ENCODE peak calls at places on chromosomes 4 and X, in seven cellular contexts. N is ovary, B is suprapubic skin, H is stomach, I is transverse colon, R is esophagus muscularis mucosa, D is K562. Y is an unnamed sample.

GRCh38 chr4:24433515-24434192 is 150.7 kb downstream of the DHX15 start:
- DNase-seq in N (no peak), B (no peak), H (no peak), I (no peak), R (no peak), D (no peak), Y (no peak)

GRCh38 chrX:13101439-13102139 is 57.2 kb upstream of the FAM9C start:
- DNase-seq in N (peak), B (peak), H (peak), I (peak), R (no peak), D (peak), Y (peak)

GRCh38 chr4:119048446-119048845 is 87.2 kb upstream of the MYOZ2 start:
- DNase-seq in N (no peak), B (no peak), H (no peak), I (no peak), R (no peak), D (no peak), Y (no peak)

GRCh38 chr4:123547167-123547817 is 150.7 kb downstream of the SPRY1 start:
- DNase-seq in N (no peak), B (peak), H (peak), I (peak), R (no peak), D (peak), Y (peak)

GRCh38 chr4:138911903-138912713 is 103.5 kb upstream of the NOCT start:
- DNase-seq in N (no peak), B (no peak), H (no peak), I (peak), R (no peak), D (no peak), Y (peak)

GRCh38 chrX:8748855-8749254 is 16.9 kb upstream of the ANOS1 start:
- DNase-seq in N (no peak), B (no peak), H (no peak), I (no peak), R (no peak), D (peak), Y (no peak)

GRCh38 chr4:2333356-2333841 is 71.5 kb upstream of the MXD4 start:
- DNase-seq in N (no peak), B (peak), H (peak), I (peak), R (peak), D (peak), Y (peak)

GRCh38 chr4:149409186-149410056 is 406.2 kb downstream of the IQCM start:
- DNase-seq in N (no peak), B (no peak), H (no peak), I (no peak), R (no peak), D (no peak), Y (no peak)

GRCh38 chrX:10769696-10770619 is 149.6 kb upstream of the MID1 start:
- DNase-seq in N (peak), B (no peak), H (no peak), I (no peak), R (no peak), D (no peak), Y (no peak)

GRCh38 chr4:108114503-108114902 is 54.2 kb downstream of the LEF1 start:
- DNase-seq in N (no peak), B (no peak), H (no peak), I (no peak), R (no peak), D (peak), Y (no peak)

GRCh38 chr4:57373971-57374370 is 263.8 kb upstream of the IGFBP7 start:
- DNase-seq in N (no peak), B (no peak), H (no peak), I (no peak), R (no peak), D (no peak), Y (no peak)

GRCh38 chrX:113400193-113400704 is 559.6 kb upstream of the AMOT start:
- DNase-seq in N (no peak), B (no peak), H (no peak), I (no peak), R (no peak), D (no peak), Y (no peak)

GRCh38 chr4:97103252-97103651 is 1040.0 kb downstream of the STPG2 start:
- DNase-seq in N (no peak), B (no peak), H (no peak), I (no peak), R (no peak), D (no peak), Y (no peak)
- TF ChIP-seq EP300 in N (no peak), B (no peak), H (no peak), I (no peak), R (no peak), D (no peak), Y (no peak)

DNA sequence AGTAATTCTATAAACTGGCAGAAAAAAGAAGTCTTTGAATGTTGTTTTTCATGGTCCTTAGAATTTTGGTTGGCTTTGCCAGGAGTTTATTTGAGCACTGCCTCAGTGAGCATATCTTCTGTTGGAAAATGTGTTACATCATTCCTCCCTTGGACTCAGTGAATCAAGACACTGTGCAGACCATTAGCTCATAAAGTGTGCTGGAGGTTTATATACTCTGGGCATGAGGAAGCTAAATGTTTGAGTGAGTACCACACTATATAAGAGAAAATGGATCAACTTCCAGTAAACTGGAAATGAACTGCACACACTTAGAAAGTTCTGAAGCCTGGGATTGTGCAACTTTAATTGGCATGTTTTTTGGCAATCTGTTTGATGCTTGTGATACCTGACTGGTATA is 75.8 kb downstream of the LIMCH1 start:
- DNase-seq in N (no peak), B (no peak), H (no peak), I (no peak), R (no peak), D (no peak), Y (no peak)
- H3K4me3 ChIP-seq in N (no peak), B (peak), H (no peak), I (peak), R (peak), D (no peak), Y (no peak)

GRCh38 chr4:56050584-56050983 is 101.8 kb downstream of the CEP135 start:
- DNase-seq in N (no peak), B (no peak), H (no peak), I (no peak), R (no peak), D (no peak), Y (no peak)

GRCh38 chr4:56049428-56050212 is 100.9 kb downstream of the CEP135 start:
- DNase-seq in N (no peak), B (no peak), H (no peak), I (peak), R (no peak), D (no peak), Y (peak)

GRCh38 chr4:56051710-56052075 is 102.9 kb downstream of the CEP135 start:
- DNase-seq in N (no peak), B (no peak), H (no peak), I (no peak), R (no peak), D (no peak), Y (no peak)

GRCh38 chr4:56051049-56051709 is 102.4 kb downstream of the CEP135 start:
- DNase-seq in N (no peak), B (no peak), H (no peak), I (no peak), R (no peak), D (no peak), Y (no peak)

GRCh38 chr4:56048621-56049427 is 100.1 kb downstream of the CEP135 start:
- DNase-seq in N (peak), B (no peak), H (peak), I (peak), R (no peak), D (peak), Y (peak)
- TF ChIP-seq POLR2A in N (no peak), B (no peak), H (no peak), I (no peak), R (no peak), D (no peak), Y (no peak)

DNA sequence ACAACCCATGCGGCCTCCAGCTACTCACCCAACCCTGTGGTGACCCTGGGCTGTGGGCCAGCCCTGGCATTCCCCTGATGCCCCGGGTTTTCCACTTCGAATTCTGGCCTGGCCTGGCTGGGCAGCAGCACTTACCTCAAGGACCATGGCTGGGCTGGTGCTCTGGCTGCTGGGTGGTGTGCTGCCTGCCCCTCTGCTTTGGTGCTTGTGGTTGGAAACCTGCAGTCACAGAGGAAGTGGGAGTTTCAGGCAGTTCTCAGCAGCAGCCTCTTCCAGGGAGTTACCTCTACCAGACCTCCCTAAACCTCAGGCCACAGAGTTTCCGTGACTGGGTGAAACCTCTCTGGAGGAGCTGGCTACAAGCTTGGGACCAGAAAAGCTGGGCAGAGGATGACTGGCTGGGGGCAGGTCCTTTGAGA is at the start of gene CXCR3:
- DNase-seq in N (no peak), B (no peak), H (no peak), I (peak), R (no peak), D (no peak), Y (peak)
- TF ChIP-seq EP300 in N (no peak), B (no peak), H (no peak), I (no peak), R (no peak), D (no peak), Y (no peak)

DNA sequence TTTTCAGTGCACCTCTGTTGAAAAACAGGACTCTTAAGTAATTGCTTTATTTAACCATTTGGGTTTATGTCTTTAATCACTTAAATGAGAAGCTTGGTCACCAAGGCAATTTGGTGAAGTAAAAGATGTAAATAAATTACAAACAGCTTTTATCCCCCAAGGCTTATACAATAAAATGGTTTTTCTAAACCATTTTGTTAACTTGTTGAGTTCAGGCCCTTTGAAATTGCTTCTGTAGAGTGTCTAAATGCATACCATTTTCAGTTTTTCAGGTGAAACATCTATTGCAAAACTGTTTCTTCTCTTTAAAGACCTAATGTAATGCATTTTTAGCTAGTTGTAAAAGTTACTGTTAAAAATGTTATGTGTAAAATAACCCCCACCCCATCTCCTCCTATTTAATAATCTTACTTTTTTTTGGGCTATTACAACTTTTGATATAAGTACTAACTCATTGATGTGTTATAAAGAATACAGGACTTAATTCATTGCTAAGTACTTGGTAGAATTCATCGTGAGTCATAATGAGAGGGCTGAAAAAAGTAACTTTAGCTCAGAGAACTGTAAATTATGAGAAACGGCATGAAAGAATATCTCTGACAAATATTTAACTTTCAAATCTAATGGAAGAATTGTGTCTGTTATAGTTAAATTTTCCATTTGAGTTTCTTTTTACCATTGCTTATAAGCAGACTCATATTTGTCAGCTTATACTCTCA is 4.5 kb downstream of the RAPGEF2 start:
- DNase-seq in N (no peak), B (no peak), H (no peak), I (no peak), R (no peak), D (no peak), Y (no peak)
- H3K4me3 ChIP-seq in N (no peak), B (no peak), H (no peak), I (no peak), R (peak), D (peak), Y (no peak)

DNA sequence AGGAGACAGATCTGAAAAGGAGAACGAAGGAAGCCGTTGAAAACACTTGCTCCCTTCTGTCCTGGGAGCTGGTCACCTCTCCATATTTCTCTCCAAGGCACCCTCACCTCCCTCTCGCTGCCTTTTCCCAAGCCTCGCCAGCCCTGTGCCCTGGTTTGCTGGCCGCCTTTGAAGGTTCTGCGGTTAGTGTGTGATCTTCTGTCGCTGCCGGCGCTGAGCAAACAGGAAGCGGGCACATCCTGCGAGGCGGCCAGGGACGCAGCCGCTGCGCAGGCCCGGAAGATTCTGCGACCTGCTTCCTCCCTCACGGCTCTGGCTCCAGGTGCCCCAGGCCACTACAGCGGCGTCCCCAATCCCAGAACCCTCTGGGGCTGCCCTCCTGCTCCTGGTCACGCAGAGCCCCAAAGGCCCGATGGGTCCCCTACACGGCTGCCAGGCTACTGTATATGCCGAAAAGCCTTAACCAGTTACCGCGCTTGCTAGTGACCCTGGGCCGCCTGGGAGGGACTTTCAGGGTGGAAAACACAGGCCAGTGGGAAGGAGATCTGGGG is 2.5 kb upstream of the SASH3 start:
- DNase-seq in N (no peak), B (no peak), H (peak), I (peak), R (no peak), D (no peak), Y (peak)
- TF ChIP-seq POLR2A in N (no peak), B (no peak), H (no peak), I (peak), R (no peak), D (no peak), Y (no peak)

GRCh38 chrX:14673764-14674163 is 144.4 kb downstream of the GLRA2 start:
- DNase-seq in N (no peak), B (no peak), H (no peak), I (peak), R (no peak), D (no peak), Y (no peak)
- TF ChIP-seq EP300 in N (no peak), B (no peak), H (no peak), I (no peak), R (no peak), D (no peak), Y (no peak)

DNA sequence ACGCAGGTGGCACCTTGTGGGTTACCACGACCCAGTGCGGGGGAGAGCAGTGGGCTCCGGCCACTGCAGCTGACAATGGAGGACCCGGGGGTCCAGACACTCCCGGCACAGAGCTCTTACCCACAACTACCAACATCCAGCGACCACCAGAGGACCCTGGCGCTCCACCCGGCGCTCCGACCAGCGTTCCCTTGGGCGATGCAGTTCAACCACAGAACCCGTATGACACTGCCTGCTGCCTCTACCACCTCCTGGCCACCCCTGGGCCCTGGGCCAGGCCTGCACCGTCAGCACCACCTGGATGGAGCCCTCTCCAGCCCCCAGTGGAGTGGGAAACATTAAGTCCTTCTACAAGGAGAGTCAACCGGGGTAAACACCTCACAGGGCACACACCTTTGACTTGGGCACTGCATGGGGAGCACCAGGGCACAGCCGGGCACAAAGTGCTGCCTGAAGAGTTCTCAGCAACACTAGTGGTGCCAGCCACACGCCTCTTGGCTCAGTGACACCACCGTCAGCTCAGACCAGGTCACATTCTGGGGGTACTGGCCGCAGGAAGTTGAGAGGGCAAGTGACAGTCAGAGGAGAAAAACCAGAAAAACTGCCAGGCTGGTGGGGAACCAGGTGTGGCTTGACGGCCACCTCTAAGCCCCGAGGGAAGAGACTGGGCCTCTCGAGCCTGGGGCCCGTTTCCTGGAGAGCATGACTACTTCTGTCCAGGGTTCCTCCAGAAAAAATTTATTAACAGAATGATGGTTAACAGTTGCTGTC is 2.6 kb downstream of the CTBP1 start:
- DNase-seq in N (peak), B (peak), H (no peak), I (peak), R (no peak), D (no peak), Y (peak)
- H3K4me3 ChIP-seq in N (no peak), B (peak), H (peak), I (peak), R (peak), D (no peak), Y (peak)

DNA sequence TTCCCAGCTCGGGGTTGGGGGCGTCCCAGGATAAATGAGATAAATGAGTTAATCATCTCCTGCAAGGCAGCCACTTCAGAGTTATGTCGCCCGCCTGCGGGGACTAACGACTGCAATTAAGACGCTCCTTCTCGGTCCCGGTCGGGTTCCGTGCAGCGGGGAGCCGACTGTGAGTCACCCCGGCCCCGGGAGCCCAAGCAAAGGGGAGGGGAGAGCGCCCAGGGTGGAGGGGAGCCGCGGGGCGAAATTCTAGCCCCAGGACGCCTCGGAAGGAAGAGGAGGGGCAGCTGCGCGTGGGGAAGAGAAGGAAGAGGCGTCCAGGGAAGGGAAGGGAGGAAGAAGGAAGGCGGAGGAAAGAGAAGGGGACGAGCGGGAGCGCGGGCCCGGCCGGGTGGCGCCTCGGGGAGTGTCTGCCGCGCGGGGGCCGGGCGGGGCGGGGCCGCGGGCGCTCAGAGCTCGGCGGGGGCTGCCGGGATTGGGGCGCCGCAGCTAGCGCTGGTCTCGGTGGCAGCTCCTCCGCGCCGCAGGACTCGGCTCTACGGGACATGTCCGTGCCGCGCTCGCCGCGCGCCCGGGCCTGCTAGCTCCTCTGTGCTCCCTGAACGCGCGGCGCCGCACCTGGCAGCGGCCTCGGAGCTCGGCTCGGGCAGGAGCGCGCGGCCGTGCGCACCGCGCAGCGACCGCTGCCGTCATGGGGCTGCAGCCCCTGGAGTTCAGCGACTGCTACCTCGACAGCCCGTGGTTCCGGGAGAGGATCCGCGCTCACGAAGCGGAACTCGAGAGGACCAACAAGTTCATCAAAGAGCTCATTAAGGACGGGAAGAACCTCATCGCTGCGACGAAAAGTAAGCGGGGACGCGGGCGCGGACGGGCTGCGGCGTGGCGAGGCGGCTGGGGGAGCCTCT is at the start of gene ARHGAP10:
- DNase-seq in N (peak), B (peak), H (peak), I (peak), R (peak), D (peak), Y (peak)
- TF ChIP-seq POLR2A in N (peak), B (peak), H (no peak), I (no peak), R (peak), D (no peak), Y (no peak)

GRCh38 chr4:128328106-128328505 is 40.5 kb upstream of the PGRMC2 start:
- DNase-seq in N (no peak), B (no peak), H (no peak), I (no peak), R (no peak), D (no peak), Y (no peak)

GRCh38 chr4:128322986-128323385 is 35.4 kb upstream of the PGRMC2 start:
- DNase-seq in N (no peak), B (no peak), H (no peak), I (no peak), R (no peak), D (no peak), Y (no peak)

GRCh38 chr4:128320656-128321055 is 33.0 kb upstream of the PGRMC2 start:
- DNase-seq in N (no peak), B (no peak), H (no peak), I (no peak), R (no peak), D (no peak), Y (no peak)

GRCh38 chr4:128323401-128323800 is 35.8 kb upstream of the PGRMC2 start:
- DNase-seq in N (no peak), B (no peak), H (no peak), I (no peak), R (no peak), D (no peak), Y (no peak)

GRCh38 chr4:128322311-128322710 is 34.7 kb upstream of the PGRMC2 start:
- DNase-seq in N (no peak), B (no peak), H (no peak), I (no peak), R (no peak), D (no peak), Y (no peak)
- TF ChIP-seq EP300 in N (no peak), B (no peak), H (no peak), I (no peak), R (no peak), D (no peak), Y (no peak)